ENCODE peak calls at places on chromosomes 5 and 9, in four cellular contexts. R is HFF-Myc, V is BJ, M is GM06990. A is an unnamed sample.

GRCh38 chr9:89992326-89993208 is 387.8 kb downstream of the GADD45G start:
- DNase-seq in V (no peak), M (no peak), R (no peak), A (no peak)

GRCh38 chr9:16074962-16075361 is 522.1 kb downstream of the CCDC171 start:
- DNase-seq in V (no peak), M (no peak), R (no peak), A (no peak)

GRCh38 chr9:27333241-27334052 is 36.5 kb upstream of the EQTN start:
- DNase-seq in M (no peak), R (peak; percentile 45), V (peak; percentile 21), A (peak; percentile 41)

GRCh38 chr9:110125207-110125751 is 82.7 kb downstream of the C9orf152 start:
- DNase-seq in M (no peak), V (peak; percentile 96), R (no peak), A (peak; percentile 87)

GRCh38 chr9:131611586-131611985 is 66.3 kb downstream of the PRRT1B start:
- DNase-seq in V (no peak), R (no peak), M (no peak), A (no peak)

GRCh38 chr5:24232929-24233328 is 411.8 kb downstream of the CDH10 start:
- DNase-seq in V (no peak), M (no peak), R (no peak), A (no peak)

GRCh38 chr5:58459276-58459859 is 518 bp downstream of the PLK2 start:
- DNase-seq in V (no peak), R (no peak), M (no peak), A (no peak)

GRCh38 chr5:119287547-119288073 is 68.2 kb upstream of the TNFAIP8 start:
- DNase-seq in M (peak; percentile 61), R (no peak), V (no peak), A (no peak)

GRCh38 chr9:35829084-35829763 is at the start of gene TMEM8B:
- DNase-seq in R (no peak), M (peak; percentile 91), V (peak; percentile 51), A (no peak)

GRCh38 chr9:88837731-88838130 is 153.5 kb upstream of the S1PR3 start:
- DNase-seq in V (no peak), M (no peak), R (no peak), A (no peak)

GRCh38 chr9:133996531-133997520 is 4.7 kb upstream of the VAV2 start:
- DNase-seq in R (no peak), V (no peak), M (no peak), A (no peak)

GRCh38 chr5:126015244-126016054 is 407.8 kb upstream of the GRAMD2B start:
- DNase-seq in R (no peak), M (no peak), V (no peak), A (peak; percentile 38)

GRCh38 chr5:4551034-4551433 is 589.1 kb upstream of the ADAMTS16 start:
- DNase-seq in M (no peak), R (no peak), V (no peak), A (no peak)

GRCh38 chr5:73974871-73975351 is 348.9 kb downstream of the ARHGEF28 start:
- DNase-seq in V (no peak), R (no peak), M (no peak), A (no peak)

GRCh38 chr5:152142845-152143469 is 218.3 kb upstream of the GLRA1 start:
- DNase-seq in R (peak; percentile 32), M (peak; percentile 8), V (no peak), A (peak; percentile 0)

GRCh38 chr5:181219262-181220177 is 3.6 kb upstream of the TRIM41 start:
- DNase-seq in R (no peak), V (no peak), M (no peak), A (no peak)

GRCh38 chr9:2336055-2336454 is 285.5 kb upstream of the VLDLR start:
- DNase-seq in M (no peak), R (no peak), V (no peak), A (no peak)

GRCh38 chr5:35248843-35249780 is 18.8 kb upstream of the PRLR start:
- DNase-seq in R (no peak), M (no peak), V (no peak), A (no peak)

GRCh38 chr5:54616031-54616430 is 98.5 kb downstream of the SNX18 start:
- DNase-seq in M (no peak), R (no peak), V (peak; percentile 59), A (peak; percentile 31)

GRCh38 chr5:96381526-96381925 is 51.5 kb downstream of the PCSK1 start:
- DNase-seq in M (no peak), V (no peak), R (no peak), A (no peak)

GRCh38 chr5:154995679-154996078 is 17.9 kb upstream of the KIF4B start:
- DNase-seq in M (no peak), V (no peak), R (no peak), A (no peak)
- TF ChIP-seq CTCF in M (no peak), V (no peak), R (peak; percentile 14), A (peak; percentile 16)

GRCh38 chr5:59749782-59750520 is 143.6 kb downstream of the PDE4D start:
- DNase-seq in R (no peak), V (no peak), M (no peak), A (no peak)

GRCh38 chr5:59744531-59744992 is 149.0 kb downstream of the PDE4D start:
- DNase-seq in M (no peak), R (no peak), V (no peak), A (no peak)

GRCh38 chr5:59746261-59746765 is 147.2 kb downstream of the PDE4D start:
- DNase-seq in R (peak; percentile 82), M (no peak), V (no peak), A (no peak)

GRCh38 chr5:59741599-59741998 is 151.9 kb downstream of the PDE4D start:
- DNase-seq in R (no peak), V (no peak), M (no peak), A (no peak)

DNA sequence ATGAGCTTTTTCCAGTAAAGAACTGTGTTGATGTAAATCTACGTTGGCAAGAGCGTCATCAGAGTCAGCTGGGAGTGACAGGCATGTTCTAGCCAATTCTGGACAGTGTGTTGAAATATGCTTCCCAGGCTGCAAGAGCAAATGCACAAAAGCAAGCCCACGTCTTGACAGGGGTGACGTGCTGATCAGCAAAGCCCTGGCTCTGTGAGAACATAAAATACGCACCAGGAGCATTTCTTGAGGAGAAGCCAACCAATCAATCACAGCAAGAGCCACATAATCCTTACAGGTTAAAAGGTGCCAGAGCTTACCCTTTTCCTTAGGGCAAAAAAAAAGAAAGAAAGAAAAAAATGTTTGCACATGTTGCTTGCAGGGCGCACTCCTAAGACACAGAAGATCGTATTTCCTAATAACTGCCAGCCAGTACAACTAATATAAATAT is 148.1 kb downstream of the PDE4D start:
- DNase-seq in R (no peak), V (no peak), M (no peak), A (no peak)
- H3K4me3 ChIP-seq in R (no peak overlapping the region), V (no peak overlapping the region), M (no peak overlapping the region), A (no peak overlapping the region)

GRCh38 chr9:37374892-37375291 is 47.6 kb upstream of the GRHPR start:
- DNase-seq in R (no peak), M (peak; percentile 83), V (no peak), A (no peak)
- TF ChIP-seq CTCF in R (no peak), M (peak; percentile 32), V (no peak), A (no peak)

GRCh38 chr9:129203556-129203909 is 25.5 kb upstream of the IER5L start:
- DNase-seq in R (no peak), V (no peak), M (no peak), A (no peak)
- H3K4me3 ChIP-seq in R (peak overlapping the region; percentile 46), V (peak overlapping the region; percentile 52), M (no peak overlapping the region), A (peak overlapping the region; percentile 79)